ENCODE peak calls at places on chromosomes 4 and X, in six cellular contexts. One of them, this sample, is unnamed.

GRCh38 chr4:9952415-9952950 is 68.8 kb downstream of the SLC2A9 start:
- DNase-seq in breast epithelium: no peak
- DNase-seq in brain microvascular endothelial cell: no peak
- DNase-seq in cardiac fibroblast: peak
- DNase-seq in stimulated activated CD8-positive, alpha-beta memory T cell treated with anti-CD3 and anti-CD28 coated beads, Interleukin-12 subunit alpha, Interleukin-12 subunit beta, amount 100 ng/mL, for 4 hours: no peak
- DNase-seq in activated naive CD8-positive, alpha-beta T cell treated with anti-CD3 and anti-CD28 coated beads for 36 hours: no peak
- DNase-seq in this sample: no peak

GRCh38 chr4:119750771-119751170 is 122.2 kb upstream of the PDE5A start:
- DNase-seq in cardiac fibroblast: no peak
- DNase-seq in breast epithelium: no peak
- DNase-seq in stimulated activated CD8-positive, alpha-beta memory T cell treated with anti-CD3 and anti-CD28 coated beads, Interleukin-12 subunit alpha, Interleukin-12 subunit beta, amount 100 ng/mL, for 4 hours: no peak
- DNase-seq in activated naive CD8-positive, alpha-beta T cell treated with anti-CD3 and anti-CD28 coated beads for 36 hours: no peak
- DNase-seq in brain microvascular endothelial cell: no peak
- DNase-seq in this sample: no peak

GRCh38 chr4:137370206-137370633 is 162.1 kb downstream of the PCDH18 start:
- DNase-seq in breast epithelium: no peak
- DNase-seq in stimulated activated CD8-positive, alpha-beta memory T cell treated with anti-CD3 and anti-CD28 coated beads, Interleukin-12 subunit alpha, Interleukin-12 subunit beta, amount 100 ng/mL, for 4 hours: no peak
- DNase-seq in activated naive CD8-positive, alpha-beta T cell treated with anti-CD3 and anti-CD28 coated beads for 36 hours: no peak
- DNase-seq in cardiac fibroblast: peak
- DNase-seq in brain microvascular endothelial cell: no peak
- DNase-seq in this sample: no peak

GRCh38 chr4:181670506-181670905 is 572.7 kb upstream of the TENM3 start:
- DNase-seq in activated naive CD8-positive, alpha-beta T cell treated with anti-CD3 and anti-CD28 coated beads for 36 hours: no peak
- DNase-seq in breast epithelium: no peak
- DNase-seq in brain microvascular endothelial cell: no peak
- DNase-seq in cardiac fibroblast: no peak
- DNase-seq in stimulated activated CD8-positive, alpha-beta memory T cell treated with anti-CD3 and anti-CD28 coated beads, Interleukin-12 subunit alpha, Interleukin-12 subunit beta, amount 100 ng/mL, for 4 hours: no peak
- DNase-seq in this sample: no peak

GRCh38 chr4:54902261-54902660 is 223.1 kb downstream of the KDR start:
- DNase-seq in activated naive CD8-positive, alpha-beta T cell treated with anti-CD3 and anti-CD28 coated beads for 36 hours: no peak
- DNase-seq in stimulated activated CD8-positive, alpha-beta memory T cell treated with anti-CD3 and anti-CD28 coated beads, Interleukin-12 subunit alpha, Interleukin-12 subunit beta, amount 100 ng/mL, for 4 hours: no peak
- DNase-seq in brain microvascular endothelial cell: no peak
- DNase-seq in cardiac fibroblast: peak
- DNase-seq in breast epithelium: no peak
- DNase-seq in this sample: no peak

GRCh38 chr4:127868196-127868595 is 12.5 kb upstream of the PLK4 start:
- DNase-seq in cardiac fibroblast: peak
- DNase-seq in brain microvascular endothelial cell: peak
- DNase-seq in stimulated activated CD8-positive, alpha-beta memory T cell treated with anti-CD3 and anti-CD28 coated beads, Interleukin-12 subunit alpha, Interleukin-12 subunit beta, amount 100 ng/mL, for 4 hours: no peak
- DNase-seq in activated naive CD8-positive, alpha-beta T cell treated with anti-CD3 and anti-CD28 coated beads for 36 hours: no peak
- DNase-seq in breast epithelium: no peak
- DNase-seq in this sample: no peak

GRCh38 chr4:55079451-55080173 is 45.8 kb downstream of the KDR start:
- DNase-seq in breast epithelium: no peak
- DNase-seq in brain microvascular endothelial cell: peak
- DNase-seq in stimulated activated CD8-positive, alpha-beta memory T cell treated with anti-CD3 and anti-CD28 coated beads, Interleukin-12 subunit alpha, Interleukin-12 subunit beta, amount 100 ng/mL, for 4 hours: no peak
- DNase-seq in cardiac fibroblast: no peak
- DNase-seq in activated naive CD8-positive, alpha-beta T cell treated with anti-CD3 and anti-CD28 coated beads for 36 hours: no peak
- DNase-seq in this sample: no peak

GRCh38 chrX:151370906-151371305 is 26.1 kb upstream of the VMA21 start:
- DNase-seq in breast epithelium: no peak
- DNase-seq in cardiac fibroblast: no peak
- DNase-seq in activated naive CD8-positive, alpha-beta T cell treated with anti-CD3 and anti-CD28 coated beads for 36 hours: peak
- DNase-seq in stimulated activated CD8-positive, alpha-beta memory T cell treated with anti-CD3 and anti-CD28 coated beads, Interleukin-12 subunit alpha, Interleukin-12 subunit beta, amount 100 ng/mL, for 4 hours: no peak
- DNase-seq in brain microvascular endothelial cell: no peak
- DNase-seq in this sample: peak

GRCh38 chr4:67983333-67983732 is 20.0 kb upstream of the TMPRSS11A start:
- DNase-seq in activated naive CD8-positive, alpha-beta T cell treated with anti-CD3 and anti-CD28 coated beads for 36 hours: no peak
- DNase-seq in brain microvascular endothelial cell: no peak
- DNase-seq in breast epithelium: no peak
- DNase-seq in stimulated activated CD8-positive, alpha-beta memory T cell treated with anti-CD3 and anti-CD28 coated beads, Interleukin-12 subunit alpha, Interleukin-12 subunit beta, amount 100 ng/mL, for 4 hours: no peak
- DNase-seq in cardiac fibroblast: no peak
- DNase-seq in this sample: no peak

GRCh38 chr4:26176621-26177121 is 144.1 kb upstream of the RBPJ start:
- DNase-seq in cardiac fibroblast: peak
- DNase-seq in breast epithelium: no peak
- DNase-seq in activated naive CD8-positive, alpha-beta T cell treated with anti-CD3 and anti-CD28 coated beads for 36 hours: no peak
- DNase-seq in brain microvascular endothelial cell: peak
- DNase-seq in stimulated activated CD8-positive, alpha-beta memory T cell treated with anti-CD3 and anti-CD28 coated beads, Interleukin-12 subunit alpha, Interleukin-12 subunit beta, amount 100 ng/mL, for 4 hours: no peak
- DNase-seq in this sample: no peak

GRCh38 chrX:36198575-36198974 is 279.0 kb downstream of the CFAP47 start:
- DNase-seq in activated naive CD8-positive, alpha-beta T cell treated with anti-CD3 and anti-CD28 coated beads for 36 hours: no peak
- DNase-seq in brain microvascular endothelial cell: no peak
- DNase-seq in breast epithelium: no peak
- DNase-seq in cardiac fibroblast: no peak
- DNase-seq in stimulated activated CD8-positive, alpha-beta memory T cell treated with anti-CD3 and anti-CD28 coated beads, Interleukin-12 subunit alpha, Interleukin-12 subunit beta, amount 100 ng/mL, for 4 hours: no peak
- DNase-seq in this sample: no peak

GRCh38 chr4:171017596-171017995 is 795.6 kb upstream of the GALNTL6 start:
- DNase-seq in stimulated activated CD8-positive, alpha-beta memory T cell treated with anti-CD3 and anti-CD28 coated beads, Interleukin-12 subunit alpha, Interleukin-12 subunit beta, amount 100 ng/mL, for 4 hours: no peak
- DNase-seq in cardiac fibroblast: no peak
- DNase-seq in brain microvascular endothelial cell: peak
- DNase-seq in breast epithelium: no peak
- DNase-seq in activated naive CD8-positive, alpha-beta T cell treated with anti-CD3 and anti-CD28 coated beads for 36 hours: no peak
- DNase-seq in this sample: no peak

GRCh38 chrX:96004386-96004785 is 680.3 kb upstream of the DIAPH2 start:
- DNase-seq in stimulated activated CD8-positive, alpha-beta memory T cell treated with anti-CD3 and anti-CD28 coated beads, Interleukin-12 subunit alpha, Interleukin-12 subunit beta, amount 100 ng/mL, for 4 hours: no peak
- DNase-seq in brain microvascular endothelial cell: peak
- DNase-seq in activated naive CD8-positive, alpha-beta T cell treated with anti-CD3 and anti-CD28 coated beads for 36 hours: no peak
- DNase-seq in cardiac fibroblast: peak
- DNase-seq in breast epithelium: no peak
- DNase-seq in this sample: no peak

GRCh38 chr4:24470681-24471622 is 113.4 kb downstream of the DHX15 start:
- DNase-seq in cardiac fibroblast: peak
- DNase-seq in activated naive CD8-positive, alpha-beta T cell treated with anti-CD3 and anti-CD28 coated beads for 36 hours: peak
- DNase-seq in stimulated activated CD8-positive, alpha-beta memory T cell treated with anti-CD3 and anti-CD28 coated beads, Interleukin-12 subunit alpha, Interleukin-12 subunit beta, amount 100 ng/mL, for 4 hours: peak
- DNase-seq in breast epithelium: no peak
- DNase-seq in brain microvascular endothelial cell: peak
- DNase-seq in this sample: peak

GRCh38 chr4:96326846-96327245 is 487.0 kb downstream of the PDHA2 start:
- DNase-seq in activated naive CD8-positive, alpha-beta T cell treated with anti-CD3 and anti-CD28 coated beads for 36 hours: no peak
- DNase-seq in breast epithelium: no peak
- DNase-seq in stimulated activated CD8-positive, alpha-beta memory T cell treated with anti-CD3 and anti-CD28 coated beads, Interleukin-12 subunit alpha, Interleukin-12 subunit beta, amount 100 ng/mL, for 4 hours: no peak
- DNase-seq in cardiac fibroblast: peak
- DNase-seq in brain microvascular endothelial cell: no peak
- DNase-seq in this sample: no peak

GRCh38 chr4:128512161-128512560 is 224.5 kb upstream of the PGRMC2 start:
- DNase-seq in breast epithelium: no peak
- DNase-seq in brain microvascular endothelial cell: no peak
- DNase-seq in stimulated activated CD8-positive, alpha-beta memory T cell treated with anti-CD3 and anti-CD28 coated beads, Interleukin-12 subunit alpha, Interleukin-12 subunit beta, amount 100 ng/mL, for 4 hours: no peak
- DNase-seq in activated naive CD8-positive, alpha-beta T cell treated with anti-CD3 and anti-CD28 coated beads for 36 hours: no peak
- DNase-seq in cardiac fibroblast: no peak
- DNase-seq in this sample: no peak

GRCh38 chr4:83208776-83209365 is 75.7 kb downstream of the COQ2 start:
- DNase-seq in cardiac fibroblast: peak
- DNase-seq in activated naive CD8-positive, alpha-beta T cell treated with anti-CD3 and anti-CD28 coated beads for 36 hours: no peak
- DNase-seq in breast epithelium: no peak
- DNase-seq in stimulated activated CD8-positive, alpha-beta memory T cell treated with anti-CD3 and anti-CD28 coated beads, Interleukin-12 subunit alpha, Interleukin-12 subunit beta, amount 100 ng/mL, for 4 hours: no peak
- DNase-seq in brain microvascular endothelial cell: no peak
- DNase-seq in this sample: no peak

GRCh38 chr4:3613980-3614730 is 81.9 kb upstream of the LRPAP1 start:
- DNase-seq in brain microvascular endothelial cell: no peak
- DNase-seq in stimulated activated CD8-positive, alpha-beta memory T cell treated with anti-CD3 and anti-CD28 coated beads, Interleukin-12 subunit alpha, Interleukin-12 subunit beta, amount 100 ng/mL, for 4 hours: no peak
- DNase-seq in cardiac fibroblast: no peak
- DNase-seq in breast epithelium: no peak
- DNase-seq in activated naive CD8-positive, alpha-beta T cell treated with anti-CD3 and anti-CD28 coated beads for 36 hours: no peak
- DNase-seq in this sample: no peak

GRCh38 chr4:187602339-187603092 is 393.1 kb upstream of the ZFP42 start:
- DNase-seq in brain microvascular endothelial cell: peak
- DNase-seq in activated naive CD8-positive, alpha-beta T cell treated with anti-CD3 and anti-CD28 coated beads for 36 hours: no peak
- DNase-seq in stimulated activated CD8-positive, alpha-beta memory T cell treated with anti-CD3 and anti-CD28 coated beads, Interleukin-12 subunit alpha, Interleukin-12 subunit beta, amount 100 ng/mL, for 4 hours: no peak
- DNase-seq in cardiac fibroblast: peak
- DNase-seq in breast epithelium: no peak
- DNase-seq in this sample: no peak

GRCh38 chr4:38943355-38943754 is 75.7 kb downstream of the FAM114A1 start:
- DNase-seq in breast epithelium: no peak
- DNase-seq in brain microvascular endothelial cell: no peak
- DNase-seq in stimulated activated CD8-positive, alpha-beta memory T cell treated with anti-CD3 and anti-CD28 coated beads, Interleukin-12 subunit alpha, Interleukin-12 subunit beta, amount 100 ng/mL, for 4 hours: no peak
- DNase-seq in activated naive CD8-positive, alpha-beta T cell treated with anti-CD3 and anti-CD28 coated beads for 36 hours: no peak
- DNase-seq in cardiac fibroblast: no peak
- DNase-seq in this sample: no peak

GRCh38 chr4:164734476-164734875 is 19.5 kb upstream of the SMIM31 start:
- DNase-seq in activated naive CD8-positive, alpha-beta T cell treated with anti-CD3 and anti-CD28 coated beads for 36 hours: no peak
- DNase-seq in cardiac fibroblast: peak
- DNase-seq in brain microvascular endothelial cell: no peak
- DNase-seq in breast epithelium: no peak
- DNase-seq in stimulated activated CD8-positive, alpha-beta memory T cell treated with anti-CD3 and anti-CD28 coated beads, Interleukin-12 subunit alpha, Interleukin-12 subunit beta, amount 100 ng/mL, for 4 hours: no peak
- DNase-seq in this sample: no peak

GRCh38 chrX:100829730-100830129 is 9.5 kb downstream of the CSTF2 start:
- DNase-seq in breast epithelium: no peak
- DNase-seq in activated naive CD8-positive, alpha-beta T cell treated with anti-CD3 and anti-CD28 coated beads for 36 hours: peak
- DNase-seq in stimulated activated CD8-positive, alpha-beta memory T cell treated with anti-CD3 and anti-CD28 coated beads, Interleukin-12 subunit alpha, Interleukin-12 subunit beta, amount 100 ng/mL, for 4 hours: no peak
- DNase-seq in brain microvascular endothelial cell: peak
- DNase-seq in cardiac fibroblast: peak
- DNase-seq in this sample: peak

GRCh38 chrX:68936608-68937007 is 107.8 kb downstream of the EFNB1 start:
- DNase-seq in brain microvascular endothelial cell: peak
- DNase-seq in stimulated activated CD8-positive, alpha-beta memory T cell treated with anti-CD3 and anti-CD28 coated beads, Interleukin-12 subunit alpha, Interleukin-12 subunit beta, amount 100 ng/mL, for 4 hours: no peak
- DNase-seq in cardiac fibroblast: peak
- DNase-seq in breast epithelium: no peak
- DNase-seq in activated naive CD8-positive, alpha-beta T cell treated with anti-CD3 and anti-CD28 coated beads for 36 hours: no peak
- DNase-seq in this sample: no peak

This sample was measured in stimulated activated CD4-positive, alpha-beta T cell treated with anti-CD3 and anti-CD28 coated beads, Interleukin-15, amount 100 ng/mL, for 24 hours.